ENCODE peak calls at places on chromosomes 3 and 15, in eight cellular contexts. V is neural crest cell; Z is activated CD8-positive, alpha-beta memory T cell treated with anti-CD3 and anti-CD28 coated beads for 1 hour; M is AG09319; K is heart left ventricle; L is NCI-H1105; C is stimulated activated naive CD8-positive, alpha-beta T cell treated with anti-CD3 and anti-CD28 coated beads, Interleukin-15, Interleukin-2, amounts not matched to agents 100 U/mL and 50 U/mL, for 24 hours; W is NCI-H1417 treated with DMSO at 0.1 percent for 48 hours. R is an unnamed sample.

GRCh38 chr15:48577495-48577894 is 68.0 kb downstream of the FBN1 start:
- DNase-seq in V (no peak), Z (no peak), M (no peak), K (no peak), L (no peak), C (no peak), W (no peak), R (no peak)

GRCh38 chr3:194262345-194263305 is 88.5 kb downstream of the CPN2 start:
- DNase-seq in V (no peak), Z (no peak), M (no peak), K (no peak), L (no peak), C (no peak), W (no peak), R (no peak)

GRCh38 chr15:67840747-67841634 is 1.1 kb upstream of the RNU6-1 start:
- DNase-seq in V (no peak), Z (no peak), M (no peak), K (no peak), L (peak), C (no peak), W (no peak), R (peak)

GRCh38 chr3:5006755-5007202 is 27.5 kb downstream of the BHLHE40 start:
- DNase-seq in V (no peak), Z (peak), M (no peak), K (no peak), L (no peak), C (peak), W (no peak), R (peak)

GRCh38 chr3:45806072-45806471 is 9.7 kb upstream of the SLC6A20 start:
- DNase-seq in V (no peak), Z (no peak), M (no peak), K (no peak), L (no peak), C (no peak), W (no peak), R (no peak)

GRCh38 chr3:127473244-127474024 is 117.1 kb downstream of the TPRA1 start:
- DNase-seq in V (no peak), Z (no peak), M (no peak), K (peak), L (peak), C (peak), W (peak), R (peak)

GRCh38 chr15:76815421-76815820 is 89.7 kb downstream of the SCAPER start:
- DNase-seq in V (no peak), Z (no peak), M (no peak), K (no peak), L (no peak), C (no peak), W (no peak), R (no peak)

GRCh38 chr15:98953000-98953776 is 54.4 kb downstream of the PGPEP1L start:
- DNase-seq in V (no peak), Z (no peak), M (no peak), K (no peak), L (no peak), C (peak), W (no peak), R (peak)

GRCh38 chr3:195802261-195802701 is 9.4 kb downstream of the MUC4 start:
- DNase-seq in V (no peak), Z (no peak), M (no peak), K (no peak), L (no peak), C (peak), W (no peak), R (no peak)

GRCh38 chr3:110521019-110521418 is 550.6 kb upstream of the NECTIN3 start:
- DNase-seq in V (no peak), Z (no peak), M (peak), K (no peak), L (no peak), C (no peak), W (no peak), R (no peak)

GRCh38 chr15:47273817-47274216 is 443.5 kb upstream of the SEMA6D start:
- DNase-seq in V (no peak), Z (no peak), M (no peak), K (no peak), L (no peak), C (no peak), W (no peak), R (no peak)

GRCh38 chr3:184368804-184369183 is 7.3 kb downstream of the POLR2H start:
- DNase-seq in V (no peak), Z (no peak), M (no peak), K (no peak), L (no peak), C (no peak), W (no peak), R (no peak)

R was measured in GM12865.